ENCODE peak calls at places on chromosomes 6 and 20, in four cellular contexts. G, P, Q and X are unnamed samples.

GRCh38 chr6:17032595-17033591 is 69.0 kb upstream of the STMND1 start:
- DNase-seq in G (peak; percentile 70), P (no peak), Q (peak; percentile 89), X (peak; percentile 91)

GRCh38 chr6:14981960-14982359 is 263.9 kb upstream of the JARID2 start:
- DNase-seq in G (no peak), P (no peak), Q (peak; percentile 3), X (no peak)

GRCh38 chr20:49287555-49288249 is 9.8 kb upstream of the ZNFX1 start:
- DNase-seq in G (no peak), P (no peak), Q (no peak), X (no peak)

GRCh38 chr6:39553811-39554802 is 171.1 kb downstream of the KIF6 start:
- DNase-seq in G (no peak), P (peak; percentile 43), Q (no peak), X (no peak)

GRCh38 chr20:51769941-51770615 is 1.9 kb upstream of the ATP9A start:
- DNase-seq in G (no peak), P (no peak), Q (no peak), X (no peak)

GRCh38 chr20:43533060-43533459 is 25.6 kb downstream of the L3MBTL1 start:
- DNase-seq in G (no peak), P (no peak), Q (no peak), X (no peak)

GRCh38 chr6:90401933-90402830 is 105.5 kb upstream of the BACH2 start:
- DNase-seq in G (no peak), P (no peak), Q (no peak), X (no peak)

GRCh38 chr20:43691928-43692524 is 25.1 kb downstream of the MYBL2 start:
- DNase-seq in G (peak; percentile 58), P (no peak), Q (peak; percentile 39), X (peak; percentile 11)

GRCh38 chr6:132746049-132746448 is 11.7 kb downstream of the VNN2 start:
- DNase-seq in G (no peak), P (no peak), Q (no peak), X (no peak)

GRCh38 chr6:158002951-158003853 is 21.5 kb downstream of the SYNJ2 start:
- DNase-seq in G (no peak), P (no peak), Q (no peak), X (no peak)

GRCh38 chr6:159754959-159755914 is 6.6 kb upstream of the ACAT2 start:
- DNase-seq in G (no peak), P (no peak), Q (no peak), X (peak; percentile 16)

GRCh38 chr6:40338306-40338705 is 248.9 kb downstream of the LRFN2 start:
- DNase-seq in G (no peak), P (no peak), Q (no peak), X (no peak)

GRCh38 chr6:146550911-146551310 is 7.3 kb downstream of the RAB32 start:
- DNase-seq in G (no peak), P (no peak), Q (no peak), X (no peak)

GRCh38 chr6:26415791-26416190 is 13.7 kb downstream of the BTN3A1 start:
- DNase-seq in G (no peak), P (no peak), Q (no peak), X (no peak)

GRCh38 chr6:68756454-68757375 is 121.6 kb downstream of the ADGRB3 start:
- DNase-seq in G (no peak), P (no peak), Q (no peak), X (no peak)

GRCh38 chr20:42483694-42484303 is 705.9 kb downstream of the PTPRT start:
- DNase-seq in G (no peak), P (no peak), Q (peak; percentile 41), X (no peak)

GRCh38 chr6:45423901-45424627 is 46.3 kb upstream of the SUPT3H start:
- DNase-seq in G (peak; percentile 36), P (peak; percentile 69), Q (peak; percentile 6), X (peak; percentile 15)

GRCh38 chr6:40315055-40315454 is 272.1 kb downstream of the LRFN2 start:
- DNase-seq in G (no peak), P (no peak), Q (no peak), X (no peak)

GRCh38 chr6:148502083-148502772 is 159.6 kb downstream of the SASH1 start:
- DNase-seq in G (no peak), P (no peak), Q (no peak), X (no peak)

DNA sequence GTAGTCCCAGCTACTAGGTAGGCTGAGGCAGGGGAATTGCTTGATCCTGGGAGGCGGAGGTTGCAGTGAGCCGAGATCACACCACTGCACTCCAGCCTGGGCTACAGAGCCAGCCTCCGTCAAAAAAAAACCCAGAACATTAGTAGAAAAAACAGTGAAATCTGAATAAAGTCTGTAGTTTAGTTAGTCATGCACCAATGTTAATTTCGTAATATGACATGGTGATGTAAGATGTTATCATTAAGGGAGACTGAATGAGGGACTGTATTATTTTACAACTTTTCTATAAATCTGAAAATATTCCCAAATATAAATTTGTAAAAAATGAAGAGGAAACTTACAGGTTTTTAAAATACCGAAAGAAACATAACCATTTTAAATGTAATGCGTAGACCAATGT is 2.1 kb downstream of the GSTA4 start:
- DNase-seq in G (no peak), P (no peak), Q (no peak), X (no peak)
- TF ChIP-seq POLR2A in G (no peak), P (no peak), Q (no peak), X (no peak)

DNA sequence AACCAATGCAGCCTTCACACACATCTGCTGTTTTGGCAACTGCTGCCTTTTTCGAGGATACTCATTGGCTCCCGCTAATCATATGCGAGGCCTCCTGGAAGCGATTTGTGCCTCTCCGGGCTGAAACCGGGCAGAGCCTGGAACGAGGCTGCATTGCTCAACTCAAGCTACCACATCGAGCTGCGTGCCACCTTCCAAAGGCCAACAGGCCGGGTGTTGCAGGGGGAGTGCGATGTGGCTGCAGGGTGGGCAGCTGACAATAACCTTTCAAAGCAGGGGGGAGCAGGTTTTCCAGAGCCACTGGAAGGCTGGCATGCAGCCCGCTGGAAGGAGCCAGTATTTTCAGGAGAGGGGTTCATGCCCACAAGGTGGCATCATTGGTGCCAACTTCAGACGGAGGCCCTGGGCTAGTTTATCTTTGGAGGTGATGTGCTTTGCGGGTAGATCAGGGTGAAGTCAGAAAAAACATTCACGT is 122.6 kb upstream of the IFNGR1 start:
- DNase-seq in G (peak; percentile 65), P (no peak), Q (peak; percentile 57), X (peak; percentile 40)
- TF ChIP-seq POLR2A in G (no peak), P (no peak), Q (no peak), X (no peak)

GRCh38 chr6:80411486-80411885 is 305.0 kb downstream of the BCKDHB start:
- DNase-seq in G (no peak), P (no peak), Q (no peak), X (no peak)
- TF ChIP-seq POLR2A in G (no peak), P (no peak), Q (no peak), X (no peak)

GRCh38 chr6:118893882-118894424 is at the start of gene ASF1A:
- DNase-seq in G (peak; percentile 97), P (peak; percentile 96), Q (peak; percentile 99), X (peak; percentile 99)
- TF ChIP-seq POLR2A in G (no peak), P (peak; percentile 76), Q (peak; percentile 85), X (peak; percentile 91)